ENCODE peak calls at places on chromosomes 12 and 14, in eight cellular contexts. T is neural progenitor cell, L is HepG2, R is fibroblast of lung, Y is H1, F is HCT116, M is mammary epithelial cell, W is Karpas-422. X is an unnamed sample.

GRCh38 chr14:68521952-68522509 is 270.8 kb downstream of the ZFP36L1 start:
- DNase-seq in T (no peak), L (no peak), R (no peak), Y (no peak), F (no peak), M (no peak), W (no peak), X (no peak)

GRCh38 chr12:3135522-3136461 is 58.6 kb downstream of the TSPAN9 start:
- DNase-seq in T (peak), L (peak), R (peak), Y (peak), F (peak), M (peak), W (peak), X (peak)

GRCh38 chr12:32561931-32562341 is 117.2 kb upstream of the DNM1L start:
- DNase-seq in T (peak), L (peak), R (peak), Y (no peak), F (no peak), M (no peak), W (no peak), X (peak)

GRCh38 chr12:53677612-53678133 is 1.8 kb upstream of the ATP5MC2 start:
- DNase-seq in T (peak), L (no peak), R (no peak), Y (no peak), F (no peak), M (no peak), W (no peak), X (no peak)

GRCh38 chr12:109760031-109760929 is 46.7 kb downstream of the FAM222A start:
- DNase-seq in T (no peak), L (peak), R (no peak), Y (peak), F (no peak), M (no peak), W (no peak), X (no peak)

GRCh38 chr12:24045816-24046257 is 96.4 kb upstream of the SOX5 start:
- DNase-seq in T (no peak), L (peak), R (peak), Y (no peak), F (no peak), M (no peak), W (no peak), X (peak)

GRCh38 chr12:13222076-13222475 is 25.6 kb downstream of the EMP1 start:
- DNase-seq in T (no peak), L (no peak), R (no peak), Y (no peak), F (no peak), M (peak), W (no peak), X (no peak)

GRCh38 chr12:113424915-113425823 is 3.0 kb downstream of the SDSL start:
- DNase-seq in T (peak), L (peak), R (peak), Y (peak), F (no peak), M (peak), W (peak), X (no peak)

GRCh38 chr12:98686603-98687002 is 41.5 kb downstream of the APAF1 start:
- DNase-seq in T (no peak), L (no peak), R (no peak), Y (no peak), F (no peak), M (no peak), W (no peak), X (no peak)

GRCh38 chr12:53638057-53638456 is 11.9 kb upstream of the ATF7 start:
- DNase-seq in T (no peak), L (no peak), R (no peak), Y (no peak), F (no peak), M (no peak), W (no peak), X (no peak)

GRCh38 chr12:96208801-96209534 is 14.8 kb downstream of the ELK3 start:
- DNase-seq in T (no peak), L (no peak), R (no peak), Y (no peak), F (no peak), M (no peak), W (peak), X (no peak)

GRCh38 chr14:77872971-77873370 is 73.1 kb downstream of the ADCK1 start:
- DNase-seq in T (no peak), L (no peak), R (no peak), Y (no peak), F (no peak), M (no peak), W (no peak), X (no peak)

GRCh38 chr12:89173096-89173495 is 179.2 kb downstream of the DUSP6 start:
- DNase-seq in T (no peak), L (no peak), R (no peak), Y (no peak), F (no peak), M (no peak), W (no peak), X (no peak)

GRCh38 chr14:23518716-23519115 is 32.8 kb downstream of the ZFHX2 start:
- DNase-seq in T (peak), L (no peak), R (no peak), Y (peak), F (no peak), M (no peak), W (no peak), X (no peak)

GRCh38 chr12:24822121-24822899 is 126.6 kb downstream of the BCAT1 start:
- DNase-seq in T (no peak), L (no peak), R (peak), Y (no peak), F (no peak), M (peak), W (no peak), X (peak)

GRCh38 chr14:72679591-72680151 is 214.2 kb downstream of the DPF3 start:
- DNase-seq in T (peak), L (no peak), R (peak), Y (no peak), F (no peak), M (no peak), W (no peak), X (no peak)

GRCh38 chr14:24013654-24014514 is 25.2 kb downstream of the DHRS4L2 start:
- DNase-seq in T (peak), L (peak), R (peak), Y (no peak), F (peak), M (peak), W (peak), X (peak)

GRCh38 chr12:106110626-106111300 is 28.0 kb downstream of the NUAK1 start:
- DNase-seq in T (no peak), L (no peak), R (no peak), Y (no peak), F (no peak), M (no peak), W (no peak), X (no peak)

GRCh38 chr14:53620325-53620716 is 336.3 kb downstream of the BMP4 start:
- DNase-seq in T (no peak), L (no peak), R (peak), Y (no peak), F (no peak), M (no peak), W (no peak), X (peak)

GRCh38 chr12:15928345-15928744 is 17.2 kb downstream of the DERA start:
- DNase-seq in T (no peak), L (peak), R (peak), Y (no peak), F (no peak), M (peak), W (no peak), X (peak)

GRCh38 chr14:35515916-35516315 is 18.0 kb upstream of the INSM2 start:
- DNase-seq in T (no peak), L (no peak), R (no peak), Y (no peak), F (no peak), M (peak), W (no peak), X (no peak)

GRCh38 chr12:87112946-87113345 is 856.8 kb upstream of the MGAT4C start:
- DNase-seq in T (no peak), L (no peak), R (peak), Y (no peak), F (no peak), M (peak), W (no peak), X (peak)

GRCh38 chr12:28882444-28882843 is 266.6 kb upstream of the FAR2 start:
- DNase-seq in T (no peak), L (no peak), R (peak), Y (no peak), F (no peak), M (peak), W (no peak), X (peak)

DNA sequence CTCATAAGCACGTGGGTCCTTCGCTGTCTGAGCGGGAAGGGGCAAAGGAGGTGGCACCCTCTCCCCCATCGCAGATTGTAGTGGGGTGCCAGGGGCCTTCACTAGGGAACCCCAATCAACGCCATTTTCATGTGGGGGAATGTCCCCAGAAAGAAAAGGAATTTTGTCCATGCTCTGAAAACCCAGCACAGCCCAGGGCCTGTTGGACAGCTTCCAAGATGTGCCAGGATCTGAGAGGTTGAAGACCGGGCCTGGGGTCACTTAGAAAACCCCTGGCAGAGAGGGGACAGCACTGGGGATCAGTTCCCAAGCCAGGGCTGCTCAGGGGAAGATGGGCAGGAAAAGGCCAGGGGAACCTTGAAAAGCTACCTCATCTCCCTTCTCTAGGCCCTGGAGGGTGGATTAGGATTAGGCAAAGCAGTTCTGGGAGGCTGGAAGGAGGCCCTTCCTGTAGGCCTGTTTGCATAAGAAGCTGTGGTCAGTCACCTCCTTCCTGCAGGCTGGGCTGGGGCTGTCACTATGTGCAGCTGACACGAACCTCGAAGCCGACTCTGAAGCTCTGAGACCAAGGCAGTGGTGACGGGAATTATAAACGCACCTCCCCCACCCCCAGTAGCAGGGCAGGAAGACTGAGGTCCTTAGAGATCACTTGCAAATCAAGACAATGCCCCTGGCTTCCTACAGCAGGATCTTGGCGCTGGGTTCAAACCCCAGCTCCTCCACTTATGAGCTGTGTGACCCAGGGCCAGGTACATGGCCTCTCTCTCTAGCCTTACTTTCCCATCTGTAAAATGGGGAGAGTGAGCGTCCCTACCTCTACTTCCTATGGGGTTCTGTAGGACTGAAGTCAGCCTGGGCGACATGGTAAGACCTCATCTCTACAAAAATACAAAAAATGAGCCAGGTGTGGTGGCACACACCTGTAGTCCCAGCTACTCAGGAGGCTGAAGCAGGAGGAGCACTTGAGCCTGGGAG is 29.0 kb downstream of the TESC start:
- DNase-seq in T (peak), L (no peak), R (no peak), Y (no peak), F (no peak), M (no peak), W (no peak), X (no peak)
- H3K9ac ChIP-seq in T (no peak), L (no peak), R (no peak), Y (no peak), F (no peak), M (no peak), W (no peak), X (no peak)

GRCh38 chr14:21072102-21072501 is 2.0 kb downstream of the ARHGEF40 start:
- DNase-seq in T (no peak), L (no peak), R (peak), Y (no peak), F (no peak), M (no peak), W (peak), X (peak)
- H3K4me3 ChIP-seq in T (peak), L (peak), R (peak), Y (peak), F (no peak), M (no peak), W (peak), X (peak)

GRCh38 chr12:46493352-46494209 is 121.0 kb upstream of the SLC38A2 start:
- DNase-seq in T (no peak), L (peak), R (no peak), Y (no peak), F (no peak), M (no peak), W (no peak), X (no peak)

GRCh38 chr12:46494424-46494823 is 121.9 kb upstream of the SLC38A2 start:
- DNase-seq in T (no peak), L (peak), R (peak), Y (no peak), F (no peak), M (no peak), W (no peak), X (peak)

GRCh38 chr12:46491548-46491947 is 119.0 kb upstream of the SLC38A2 start:
- DNase-seq in T (no peak), L (no peak), R (peak), Y (no peak), F (no peak), M (no peak), W (no peak), X (no peak)

GRCh38 chr12:46490635-46491034 is 118.1 kb upstream of the SLC38A2 start:
- DNase-seq in T (no peak), L (no peak), R (peak), Y (no peak), F (no peak), M (no peak), W (no peak), X (no peak)

GRCh38 chr12:46492471-46493351 is 120.1 kb upstream of the SLC38A2 start:
- DNase-seq in T (no peak), L (peak), R (peak), Y (no peak), F (peak), M (peak), W (no peak), X (peak)
- H3K9ac ChIP-seq in T (no peak), L (peak), R (no peak), Y (no peak), F (peak), M (peak), W (no peak), X (peak)

GRCh38 chr12:116534341-116535121 is 24.6 kb upstream of the MAP1LC3B2 start:
- DNase-seq in T (peak), L (no peak), R (peak), Y (peak), F (no peak), M (no peak), W (no peak), X (peak)
- H3K4me3 ChIP-seq in T (peak), L (no peak), R (peak), Y (peak), F (peak), M (peak), W (peak), X (peak)

GRCh38 chr12:93886533-93887511 is 209.6 kb downstream of the CRADD start:
- DNase-seq in T (no peak), L (no peak), R (peak), Y (no peak), F (no peak), M (no peak), W (no peak), X (peak)
- H3K9ac ChIP-seq in T (no peak), L (no peak), R (no peak), Y (no peak), F (no peak), M (no peak), W (no peak), X (peak)

GRCh38 chr14:42930058-42930457 is 1323.4 kb downstream of the LRFN5 start:
- DNase-seq in T (peak), L (no peak), R (no peak), Y (no peak), F (no peak), M (no peak), W (no peak), X (no peak)
- H3K4me3 ChIP-seq in T (no peak), L (no peak), R (no peak), Y (no peak), F (no peak), M (no peak), W (no peak), X (no peak)

GRCh38 chr14:99123208-99123870 is 148.7 kb downstream of the BCL11B start:
- DNase-seq in T (no peak), L (no peak), R (no peak), Y (peak), F (no peak), M (no peak), W (no peak), X (no peak)
- H3K9ac ChIP-seq in T (no peak), L (no peak), R (no peak), Y (no peak), F (no peak), M (no peak), W (no peak), X (no peak)

DNA sequence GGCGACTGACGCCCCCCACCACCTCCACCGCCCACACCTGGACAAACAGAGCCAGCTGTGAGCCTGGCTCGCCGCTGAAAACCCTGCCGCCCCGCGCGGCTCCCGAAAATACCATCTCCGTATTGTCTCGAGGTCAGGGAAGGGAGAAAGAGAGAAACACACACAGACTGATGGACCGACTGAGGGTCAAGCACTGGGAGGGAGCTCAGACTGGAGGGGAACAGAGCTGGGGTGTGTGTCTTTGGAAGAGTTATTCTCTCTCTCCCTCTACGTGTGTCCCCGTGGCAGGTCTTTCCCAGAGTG is 4.1 kb upstream of the SIX1 start:
- DNase-seq in T (peak), L (no peak), R (no peak), Y (peak), F (no peak), M (no peak), W (no peak), X (no peak)
- H3K4me3 ChIP-seq in T (peak), L (no peak), R (peak), Y (peak), F (no peak), M (no peak), W (no peak), X (no peak)

DNA sequence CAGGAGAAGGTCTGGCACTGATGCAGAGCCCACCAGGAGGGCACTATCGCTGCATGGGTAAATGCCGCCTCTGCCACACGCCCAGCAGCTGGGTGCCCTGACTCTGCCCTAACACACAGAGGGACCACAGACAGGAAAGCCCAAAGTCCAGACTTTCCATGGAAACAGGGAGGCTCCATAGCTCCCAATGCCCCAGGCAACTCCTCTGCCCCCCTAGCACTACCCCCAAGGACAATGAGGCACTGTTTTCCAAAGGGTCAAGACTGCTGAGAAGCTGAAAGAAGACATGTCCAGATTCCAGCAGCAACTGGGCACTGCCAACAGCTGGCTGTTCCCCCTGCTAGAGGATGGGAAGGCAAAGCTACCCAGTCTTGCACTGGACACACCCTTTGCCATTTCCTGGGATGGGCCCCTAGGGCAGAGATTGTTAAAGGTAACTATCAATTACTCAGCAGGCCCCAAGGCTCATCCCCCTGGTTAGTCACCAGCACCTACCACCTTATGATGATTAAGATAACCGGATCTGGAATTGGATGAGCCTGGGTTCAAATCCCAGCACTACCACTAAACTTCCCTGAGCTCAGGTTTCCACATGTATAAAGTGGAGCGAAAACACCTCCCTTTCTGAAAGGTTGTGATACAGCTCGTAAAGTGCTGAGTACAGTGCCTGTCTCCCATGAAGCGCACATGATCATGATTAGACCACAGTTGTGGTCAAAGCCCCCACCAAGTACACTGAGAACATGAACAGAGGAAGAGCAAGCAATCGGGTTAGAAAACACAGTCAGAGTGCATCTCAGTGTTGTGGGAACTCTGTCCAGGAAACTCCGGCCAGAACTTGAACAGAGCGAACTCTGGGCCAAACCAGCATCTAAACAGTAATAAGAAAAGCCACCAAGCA is 3.3 kb downstream of the PXN start:
- DNase-seq in T (no peak), L (no peak), R (no peak), Y (no peak), F (peak), M (peak), W (no peak), X (no peak)
- H3K9ac ChIP-seq in T (no peak), L (no peak), R (peak), Y (no peak), F (peak), M (peak), W (no peak), X (peak)

GRCh38 chr12:77372026-77372425 is 306.7 kb upstream of the E2F7 start:
- DNase-seq in T (no peak), L (no peak), R (no peak), Y (no peak), F (no peak), M (no peak), W (no peak), X (no peak)
- H3K4me3 ChIP-seq in T (no peak), L (no peak), R (no peak), Y (no peak), F (no peak), M (no peak), W (no peak), X (no peak)

X was measured in astrocyte.